ENCODE peak calls at places on chromosomes 7 and 10, in four cellular contexts. L is H7, V is iris pigment epithelial cell, H is HT1080. S is an unnamed sample.

GRCh38 chr10:95214793-95215192 is 20.8 kb downstream of the ACSM6 start:
- DNase-seq in L (no peak), V (peak), H (peak), S (peak)

GRCh38 chr10:1120761-1121160 is 64.6 kb downstream of the WDR37 start:
- DNase-seq in L (no peak), V (no peak), H (no peak), S (no peak)

GRCh38 chr7:138943061-138943460 is 38.1 kb downstream of the KIAA1549 start:
- DNase-seq in L (no peak), V (no peak), H (no peak), S (no peak)

GRCh38 chr7:151299940-151300665 is 41.5 kb upstream of the NUB1 start:
- DNase-seq in L (no peak), V (no peak), H (no peak), S (no peak)

GRCh38 chr7:154503962-154504550 is 451.9 kb downstream of the DPP6 start:
- DNase-seq in L (no peak), V (peak), H (peak), S (peak)

GRCh38 chr7:37354661-37355131 is 94.0 kb downstream of the ELMO1 start:
- DNase-seq in L (no peak), V (no peak), H (peak), S (peak)

GRCh38 chr10:100978896-100979185 is 8.5 kb downstream of the MRPL43 start:
- DNase-seq in L (no peak), V (no peak), H (no peak), S (no peak)

GRCh38 chr7:115585015-115585655 is 445.4 kb downstream of the TFEC start:
- DNase-seq in L (no peak), V (peak), H (peak), S (no peak)

GRCh38 chr7:11636274-11636673 is 195.7 kb downstream of the THSD7A start:
- DNase-seq in L (no peak), V (no peak), H (no peak), S (no peak)

GRCh38 chr7:73987298-73987697 is 40.7 kb upstream of the ELN start:
- DNase-seq in L (no peak), V (no peak), H (no peak), S (no peak)

GRCh38 chr7:158948376-158948775 is 92.0 kb downstream of the DYNC2I1 start:
- DNase-seq in L (no peak), V (no peak), H (no peak), S (no peak)

GRCh38 chr7:28328822-28329615 is 83.3 kb upstream of the CREB5 start:
- DNase-seq in L (no peak), V (no peak), H (no peak), S (no peak)

GRCh38 chr10:132677905-132678298 is 108.0 kb downstream of the NKX6-2 start:
- DNase-seq in L (no peak), V (no peak), H (no peak), S (no peak)

GRCh38 chr10:106816318-106817085 is 348.0 kb downstream of the SORCS1 start:
- DNase-seq in L (no peak), V (no peak), H (no peak), S (no peak)